ENCODE peak calls at places on chromosomes 5 and 9, in six cellular contexts. C is H9, R is neural progenitor cell, A is cardiac muscle cell, Y is endodermal cell, W is foreskin fibroblast. X is an unnamed sample.

GRCh38 chr5:102811962-102812361 is 56.9 kb downstream of the PAM start:
- DNase-seq in C (no peak), R (no peak), A (no peak), Y (no peak), W (peak; percentile 45), X (no peak)

GRCh38 chr9:92617951-92618510 is 51.9 kb downstream of the IPPK start:
- DNase-seq in C (peak; percentile 8), R (no peak), A (no peak), Y (no peak), W (no peak), X (no peak)

GRCh38 chr5:122053181-122054109 is 24.6 kb downstream of the LOX start:
- DNase-seq in C (no peak), R (no peak), A (peak; percentile 17), Y (no peak), W (no peak), X (no peak)

GRCh38 chr5:74956278-74956677 is 90.1 kb upstream of the FAM169A start:
- DNase-seq in C (no peak), R (no peak), A (no peak), Y (no peak), W (no peak), X (no peak)

GRCh38 chr5:40240111-40240510 is 439.6 kb upstream of the PTGER4 start:
- DNase-seq in C (no peak), R (no peak), A (no peak), Y (no peak), W (peak; percentile 59), X (no peak)

GRCh38 chr9:114214181-114214580 is 58.8 kb downstream of the COL27A1 start:
- DNase-seq in C (no peak), R (no peak), A (no peak), Y (no peak), W (peak; percentile 69), X (no peak)

GRCh38 chr5:147310059-147310704 is 75.4 kb downstream of the STK32A start:
- DNase-seq in C (peak; percentile 54), R (no peak), A (no peak), Y (peak; percentile 55), W (peak; percentile 12), X (no peak)

GRCh38 chr9:127344373-127344995 is 52.5 kb upstream of the SLC2A8 start:
- DNase-seq in C (no peak), R (no peak), A (no peak), Y (no peak), W (peak; percentile 27), X (peak; percentile 29)

GRCh38 chr9:137478613-137479314 is 19.6 kb upstream of the NSMF start:
- DNase-seq in C (peak; percentile 67), R (no peak), A (no peak), Y (peak; percentile 80), W (peak; percentile 48), X (no peak)

GRCh38 chr5:40603378-40603777 is 76.3 kb upstream of the PTGER4 start:
- DNase-seq in C (no peak), R (peak; percentile 22), A (no peak), Y (no peak), W (no peak), X (no peak)

GRCh38 chr9:34380034-34380510 is 3.4 kb upstream of the MYORG start:
- DNase-seq in C (peak; percentile 47), R (peak; percentile 56), A (peak; percentile 32), Y (no peak), W (no peak), X (no peak)

GRCh38 chr5:3324421-3325101 is 271.1 kb upstream of the IRX1 start:
- DNase-seq in C (peak; percentile 38), R (peak; percentile 43), A (peak; percentile 7), Y (peak; percentile 66), W (no peak), X (no peak)

GRCh38 chr9:106286249-106286648 is 576.7 kb upstream of the ZNF462 start:
- DNase-seq in C (peak; percentile 63), R (peak; percentile 84), A (peak; percentile 43), Y (peak; percentile 74), W (no peak), X (no peak)

GRCh38 chr9:132639322-132639721 is 30.5 kb downstream of the DDX31 start:
- DNase-seq in C (no peak), R (no peak), A (no peak), Y (no peak), W (no peak), X (no peak)

GRCh38 chr9:136372561-136373299 is 739 bp downstream of the CARD9 start:
- DNase-seq in C (peak; percentile 53), R (peak; percentile 36), A (peak; percentile 19), Y (peak; percentile 71), W (peak; percentile 86), X (no peak)

GRCh38 chr5:141995656-141996055 is 17.2 kb downstream of the GNPDA1 start:
- DNase-seq in C (no peak), R (no peak), A (no peak), Y (no peak), W (no peak), X (no peak)

GRCh38 chr5:171424726-171425125 is 5.3 kb downstream of the FGF18 start:
- DNase-seq in C (peak; percentile 62), R (peak; percentile 38), A (no peak), Y (peak; percentile 87), W (no peak), X (peak; percentile 44)

GRCh38 chr9:20205821-20206220 is 416.5 kb downstream of the MLLT3 start:
- DNase-seq in C (no peak), R (no peak), A (no peak), Y (no peak), W (peak; percentile 32), X (no peak)

GRCh38 chr9:36985769-36986547 is 48.1 kb downstream of the PAX5 start:
- DNase-seq in C (peak; percentile 63), R (peak; percentile 85), A (no peak), Y (peak; percentile 86), W (no peak), X (no peak)

GRCh38 chr5:140361901-140362300 is 1.9 kb downstream of the SLC4A9 start:
- DNase-seq in C (no peak), R (no peak), A (no peak), Y (no peak), W (no peak), X (no peak)
- TF ChIP-seq CTCF in C (no peak), R (no peak), A (no peak), Y (no peak), W (no peak), X (no peak)

GRCh38 chr5:176870110-176870591 is 29.0 kb downstream of the HK3 start:
- DNase-seq in C (peak; percentile 80), R (peak; percentile 87), A (peak; percentile 73), Y (peak; percentile 93), W (peak; percentile 21), X (no peak)
- TF ChIP-seq CTCF in C (peak; percentile 80), R (peak; percentile 69), A (peak; percentile 57), Y (peak; percentile 83), W (peak; percentile 39), X (peak; percentile 63)

GRCh38 chr9:120869726-120870125 is 7.3 kb downstream of the PHF19 start:
- DNase-seq in C (no peak), R (no peak), A (no peak), Y (no peak), W (no peak), X (no peak)

GRCh38 chr9:120869360-120869687 is 7.7 kb downstream of the PHF19 start:
- DNase-seq in C (no peak), R (no peak), A (no peak), Y (no peak), W (no peak), X (no peak)

GRCh38 chr9:120867676-120868338 is 9.2 kb downstream of the PHF19 start:
- DNase-seq in C (no peak), R (no peak), A (no peak), Y (no peak), W (no peak), X (no peak)

GRCh38 chr9:120868339-120868675 is 8.7 kb downstream of the PHF19 start:
- DNase-seq in C (no peak), R (no peak), A (no peak), Y (no peak), W (no peak), X (no peak)

GRCh38 chr9:120868676-120869359 is 8.2 kb downstream of the PHF19 start:
- DNase-seq in C (peak; percentile 99), R (peak; percentile 98), A (peak; percentile 96), Y (peak; percentile 100), W (peak; percentile 95), X (peak; percentile 93)
- TF ChIP-seq CTCF in C (peak; percentile 60), R (peak; percentile 55), A (peak; percentile 56), Y (peak; percentile 64), W (peak; percentile 51), X (peak; percentile 34)

DNA sequence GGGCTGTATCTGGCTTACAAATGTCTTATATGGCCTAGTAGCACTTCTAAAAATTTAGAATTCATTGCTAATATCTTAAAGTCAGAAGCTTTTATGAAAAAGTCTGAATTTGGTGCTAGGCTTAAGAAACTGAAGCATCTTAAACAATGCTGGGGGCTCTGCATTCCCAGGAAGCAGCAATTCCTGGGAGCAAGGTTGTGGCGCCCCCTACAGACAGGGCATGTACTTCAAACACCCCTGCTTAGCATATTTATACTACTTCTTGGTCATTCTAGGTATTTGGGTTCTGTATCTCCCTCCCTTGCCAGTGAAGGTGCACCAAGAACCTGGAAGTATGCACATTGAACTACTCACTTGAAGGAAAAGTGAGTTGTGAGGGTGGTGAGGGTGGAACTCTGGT is 64.6 kb upstream of the GRIA1 start:
- DNase-seq in C (peak; percentile 32), R (no peak), A (peak; percentile 15), Y (peak; percentile 79), W (no peak), X (no peak)
- TF ChIP-seq CTCF in C (peak; percentile 77), R (peak; percentile 47), A (peak; percentile 4), Y (peak; percentile 80), W (no peak), X (peak; percentile 27)

X was measured in type B pancreatic cell.